ENCODE peak calls at places on chromosomes 1 and 21, in nine cellular contexts. W is left cardiac atrium; O is activated naive CD8-positive, alpha-beta T cell treated with anti-CD3 and anti-CD28 coated beads for 36 hours; E is amniotic epithelial cell; J is caudate nucleus; K is skeletal muscle cell; M is NCI-H1105; A is LoVo; F is NCI-H1694 treated with DMSO at 0.1 percent for 48 hours. X is an unnamed sample.

GRCh38 chr1:33338495-33339211 is 17.8 kb upstream of the A3GALT2 start:
- DNase-seq in W (peak; percentile 69), O (no peak), E (peak; percentile 100), J (no peak), K (peak; percentile 94), M (no peak), A (no peak), F (no peak), X (no peak)

GRCh38 chr1:20290624-20291597 is at the start of gene VWA5B1:
- DNase-seq in W (no peak), O (no peak), E (peak; percentile 36), J (no peak), K (no peak), M (no peak), A (no peak), F (no peak), X (no peak)

GRCh38 chr1:230307213-230307612 is 118.9 kb downstream of the PGBD5 start:
- DNase-seq in W (no peak), O (no peak), E (peak; percentile 23), J (no peak), K (no peak), M (no peak), A (peak; percentile 37), F (no peak), X (no peak)

GRCh38 chr1:96487404-96487803 is 234.2 kb upstream of the PTBP2 start:
- DNase-seq in W (no peak), O (no peak), E (no peak), J (no peak), K (peak; percentile 10), M (no peak), A (no peak), F (no peak), X (no peak)

GRCh38 chr1:191709215-191709614 is 449.0 kb upstream of the RGS18 start:
- DNase-seq in W (no peak), O (no peak), E (no peak), J (no peak), K (no peak), M (peak; percentile 9), A (no peak), F (no peak), X (no peak)

GRCh38 chr1:32964461-32965250 is at the start of gene RNF19B:
- DNase-seq in W (peak; percentile 95), O (peak; percentile 97), E (peak; percentile 89), J (peak; percentile 95), K (peak; percentile 73), M (peak; percentile 95), A (peak; percentile 97), F (peak; percentile 88), X (peak; percentile 96)

GRCh38 chr1:223761416-223761815 is 49.1 kb downstream of the CAPN2 start:
- DNase-seq in W (no peak), O (no peak), E (peak; percentile 43), J (no peak), K (no peak), M (no peak), A (no peak), F (no peak), X (no peak)

GRCh38 chr1:50474859-50475809 is 51.9 kb upstream of the DMRTA2 start:
- DNase-seq in W (no peak), O (no peak), E (no peak), J (no peak), K (no peak), M (no peak), A (peak; percentile 44), F (no peak), X (no peak)

GRCh38 chr1:170619167-170620030 is 44.5 kb upstream of the PRRX1 start:
- DNase-seq in W (no peak), O (no peak), E (no peak), J (no peak), K (peak; percentile 38), M (peak; percentile 57), A (no peak), F (no peak), X (no peak)

GRCh38 chr1:231189683-231190270 is 27.9 kb downstream of the TRIM67 start:
- DNase-seq in W (no peak), O (no peak), E (no peak), J (no peak), K (no peak), M (no peak), A (no peak), F (no peak), X (no peak)

GRCh38 chr1:92487078-92487605 is 417 bp upstream of the GFI1 start:
- DNase-seq in W (no peak), O (no peak), E (no peak), J (no peak), K (no peak), M (no peak), A (no peak), F (no peak), X (no peak)

GRCh38 chr1:230611128-230611914 is 31.0 kb upstream of the COG2 start:
- DNase-seq in W (no peak), O (no peak), E (no peak), J (no peak), K (no peak), M (no peak), A (no peak), F (no peak), X (no peak)

GRCh38 chr1:151858030-151858746 is 4.7 kb upstream of the THEM5 start:
- DNase-seq in W (no peak), O (no peak), E (no peak), J (no peak), K (no peak), M (no peak), A (no peak), F (no peak), X (no peak)

GRCh38 chr21:28516011-28516410 is 476.7 kb downstream of the LTN1 start:
- DNase-seq in W (no peak), O (no peak), E (no peak), J (no peak), K (no peak), M (no peak), A (no peak), F (no peak), X (no peak)

GRCh38 chr1:208235983-208236761 is 8.0 kb downstream of the PLXNA2 start:
- DNase-seq in W (peak; percentile 74), O (no peak), E (peak; percentile 82), J (no peak), K (no peak), M (no peak), A (peak; percentile 42), F (no peak), X (no peak)

GRCh38 chr1:74856174-74856573 is 123.2 kb downstream of the TYW3 start:
- DNase-seq in W (no peak), O (no peak), E (no peak), J (no peak), K (no peak), M (no peak), A (no peak), F (no peak), X (no peak)

GRCh38 chr1:111864862-111865261 is 109.2 kb downstream of the DDX20 start:
- DNase-seq in W (no peak), O (no peak), E (no peak), J (no peak), K (no peak), M (no peak), A (no peak), F (no peak), X (no peak)

GRCh38 chr1:206784471-206784903 is 12.2 kb upstream of the IL10 start:
- DNase-seq in W (no peak), O (peak; percentile 89), E (no peak), J (no peak), K (no peak), M (no peak), A (no peak), F (no peak), X (no peak)

X was measured in NCI-H2107.